ENCODE peak calls at places on chromosome 2, in five cellular contexts. One of them, this sample, is unnamed.

GRCh38 chr2:192072261-192072660 is 122.5 kb downstream of the TMEFF2 start:
- DNase-seq in left ventricle myocardium inferior: no peak
- DNase-seq in posterior cingulate gyrus: no peak
- DNase-seq in activated T-cell treated with anti-CD3 and anti-CD28 coated beads for 4 hours: no peak
- DNase-seq in brain microvascular endothelial cell: no peak
- DNase-seq in this sample: no peak

GRCh38 chr2:197838036-197838435 is 33.6 kb downstream of the PLCL1 start:
- DNase-seq in brain microvascular endothelial cell: peak; percentile 43
- DNase-seq in activated T-cell treated with anti-CD3 and anti-CD28 coated beads for 4 hours: no peak
- DNase-seq in left ventricle myocardium inferior: no peak
- DNase-seq in posterior cingulate gyrus: no peak
- DNase-seq in this sample: no peak

GRCh38 chr2:36088716-36089328 is 266.8 kb upstream of the CRIM1 start:
- DNase-seq in posterior cingulate gyrus: no peak
- DNase-seq in brain microvascular endothelial cell: no peak
- DNase-seq in activated T-cell treated with anti-CD3 and anti-CD28 coated beads for 4 hours: no peak
- DNase-seq in left ventricle myocardium inferior: no peak
- DNase-seq in this sample: no peak

GRCh38 chr2:173264152-173264551 is 90.5 kb upstream of the CDCA7 start:
- DNase-seq in brain microvascular endothelial cell: no peak
- DNase-seq in left ventricle myocardium inferior: no peak
- DNase-seq in activated T-cell treated with anti-CD3 and anti-CD28 coated beads for 4 hours: no peak
- DNase-seq in posterior cingulate gyrus: no peak
- DNase-seq in this sample: no peak

GRCh38 chr2:44744961-44745360 is 196.5 kb upstream of the SIX3 start:
- DNase-seq in posterior cingulate gyrus: no peak
- DNase-seq in brain microvascular endothelial cell: no peak
- DNase-seq in activated T-cell treated with anti-CD3 and anti-CD28 coated beads for 4 hours: no peak
- DNase-seq in left ventricle myocardium inferior: no peak
- DNase-seq in this sample: no peak

GRCh38 chr2:20486571-20486970 is 39.7 kb downstream of the RHOB start:
- DNase-seq in brain microvascular endothelial cell: no peak
- DNase-seq in left ventricle myocardium inferior: no peak
- DNase-seq in activated T-cell treated with anti-CD3 and anti-CD28 coated beads for 4 hours: no peak
- DNase-seq in posterior cingulate gyrus: no peak
- DNase-seq in this sample: no peak

GRCh38 chr2:164014068-164014577 is 278.3 kb upstream of the FIGN start:
- DNase-seq in posterior cingulate gyrus: no peak
- DNase-seq in activated T-cell treated with anti-CD3 and anti-CD28 coated beads for 4 hours: no peak
- DNase-seq in left ventricle myocardium inferior: peak; percentile 26
- DNase-seq in brain microvascular endothelial cell: no peak
- DNase-seq in this sample: no peak

GRCh38 chr2:100756704-100757103 is 63.2 kb upstream of the NPAS2 start:
- DNase-seq in posterior cingulate gyrus: no peak
- DNase-seq in left ventricle myocardium inferior: no peak
- DNase-seq in activated T-cell treated with anti-CD3 and anti-CD28 coated beads for 4 hours: no peak
- DNase-seq in brain microvascular endothelial cell: no peak
- DNase-seq in this sample: no peak

GRCh38 chr2:30631051-30631671 is 176.1 kb downstream of the CAPN13 start:
- DNase-seq in activated T-cell treated with anti-CD3 and anti-CD28 coated beads for 4 hours: no peak
- DNase-seq in brain microvascular endothelial cell: peak; percentile 71
- DNase-seq in posterior cingulate gyrus: no peak
- DNase-seq in left ventricle myocardium inferior: no peak
- DNase-seq in this sample: no peak

GRCh38 chr2:16656784-16657391 is 8.7 kb downstream of the CYRIA start:
- DNase-seq in brain microvascular endothelial cell: peak; percentile 9
- DNase-seq in posterior cingulate gyrus: no peak
- DNase-seq in activated T-cell treated with anti-CD3 and anti-CD28 coated beads for 4 hours: no peak
- DNase-seq in left ventricle myocardium inferior: no peak
- DNase-seq in this sample: peak; percentile 85

GRCh38 chr2:20573611-20574422 is 77.1 kb downstream of the HS1BP3 start:
- DNase-seq in left ventricle myocardium inferior: no peak
- DNase-seq in posterior cingulate gyrus: peak; percentile 34
- DNase-seq in brain microvascular endothelial cell: no peak
- DNase-seq in activated T-cell treated with anti-CD3 and anti-CD28 coated beads for 4 hours: no peak
- DNase-seq in this sample: no peak

GRCh38 chr2:118841828-118842461 is 5.5 kb downstream of the EN1 start:
- DNase-seq in left ventricle myocardium inferior: no peak
- DNase-seq in posterior cingulate gyrus: no peak
- DNase-seq in activated T-cell treated with anti-CD3 and anti-CD28 coated beads for 4 hours: no peak
- DNase-seq in brain microvascular endothelial cell: no peak
- DNase-seq in this sample: no peak

GRCh38 chr2:212330263-212330662 is 208.3 kb downstream of the ERBB4 start:
- DNase-seq in posterior cingulate gyrus: no peak
- DNase-seq in brain microvascular endothelial cell: no peak
- DNase-seq in activated T-cell treated with anti-CD3 and anti-CD28 coated beads for 4 hours: no peak
- DNase-seq in left ventricle myocardium inferior: peak; percentile 16
- DNase-seq in this sample: no peak

GRCh38 chr2:226665306-226665831 is 134.3 kb downstream of the IRS1 start:
- DNase-seq in posterior cingulate gyrus: no peak
- DNase-seq in left ventricle myocardium inferior: no peak
- DNase-seq in activated T-cell treated with anti-CD3 and anti-CD28 coated beads for 4 hours: no peak
- DNase-seq in brain microvascular endothelial cell: no peak
- DNase-seq in this sample: no peak

GRCh38 chr2:196274387-196274809 is 103.0 kb upstream of the STK17B start:
- DNase-seq in left ventricle myocardium inferior: no peak
- DNase-seq in posterior cingulate gyrus: no peak
- DNase-seq in activated T-cell treated with anti-CD3 and anti-CD28 coated beads for 4 hours: no peak
- DNase-seq in brain microvascular endothelial cell: peak; percentile 63
- DNase-seq in this sample: no peak

GRCh38 chr2:128288781-128289180 is 29.9 kb downstream of the HS6ST1 start:
- DNase-seq in brain microvascular endothelial cell: no peak
- DNase-seq in left ventricle myocardium inferior: peak; percentile 7
- DNase-seq in posterior cingulate gyrus: no peak
- DNase-seq in activated T-cell treated with anti-CD3 and anti-CD28 coated beads for 4 hours: no peak
- DNase-seq in this sample: peak; percentile 45

GRCh38 chr2:63029058-63029457 is 21.6 kb upstream of the OTX1 start:
- DNase-seq in left ventricle myocardium inferior: no peak
- DNase-seq in activated T-cell treated with anti-CD3 and anti-CD28 coated beads for 4 hours: no peak
- DNase-seq in brain microvascular endothelial cell: peak; percentile 68
- DNase-seq in posterior cingulate gyrus: no peak
- DNase-seq in this sample: no peak

GRCh38 chr2:105110295-105110829 is 72.5 kb downstream of the MRPS9 start:
- DNase-seq in activated T-cell treated with anti-CD3 and anti-CD28 coated beads for 4 hours: no peak
- DNase-seq in posterior cingulate gyrus: no peak
- DNase-seq in brain microvascular endothelial cell: no peak
- DNase-seq in left ventricle myocardium inferior: no peak
- DNase-seq in this sample: no peak

GRCh38 chr2:60948926-60949579 is 67.7 kb downstream of the REL start:
- DNase-seq in activated T-cell treated with anti-CD3 and anti-CD28 coated beads for 4 hours: no peak
- DNase-seq in posterior cingulate gyrus: no peak
- DNase-seq in left ventricle myocardium inferior: no peak
- DNase-seq in brain microvascular endothelial cell: no peak
- DNase-seq in this sample: no peak

GRCh38 chr2:54465143-54465542 is 9.0 kb downstream of the SPTBN1 start:
- DNase-seq in left ventricle myocardium inferior: no peak
- DNase-seq in posterior cingulate gyrus: no peak
- DNase-seq in activated T-cell treated with anti-CD3 and anti-CD28 coated beads for 4 hours: no peak
- DNase-seq in brain microvascular endothelial cell: no peak
- DNase-seq in this sample: no peak

GRCh38 chr2:150570712-150571111 is 83.2 kb upstream of the RND3 start:
- DNase-seq in posterior cingulate gyrus: no peak
- DNase-seq in left ventricle myocardium inferior: no peak
- DNase-seq in activated T-cell treated with anti-CD3 and anti-CD28 coated beads for 4 hours: no peak
- DNase-seq in brain microvascular endothelial cell: peak; percentile 60
- DNase-seq in this sample: no peak

GRCh38 chr2:67656875-67657274 is 259.7 kb downstream of the ETAA1 start:
- DNase-seq in brain microvascular endothelial cell: no peak
- DNase-seq in left ventricle myocardium inferior: no peak
- DNase-seq in activated T-cell treated with anti-CD3 and anti-CD28 coated beads for 4 hours: no peak
- DNase-seq in posterior cingulate gyrus: no peak
- DNase-seq in this sample: no peak

GRCh38 chr2:64943387-64944150 is 45.6 kb upstream of the SLC1A4 start:
- DNase-seq in left ventricle myocardium inferior: peak; percentile 34
- DNase-seq in posterior cingulate gyrus: peak; percentile 69
- DNase-seq in brain microvascular endothelial cell: no peak
- DNase-seq in activated T-cell treated with anti-CD3 and anti-CD28 coated beads for 4 hours: no peak
- DNase-seq in this sample: peak; percentile 83

GRCh38 chr2:8684885-8685696 is 3.2 kb downstream of the ID2 start:
- DNase-seq in activated T-cell treated with anti-CD3 and anti-CD28 coated beads for 4 hours: peak; percentile 36
- DNase-seq in posterior cingulate gyrus: no peak
- DNase-seq in brain microvascular endothelial cell: no peak
- DNase-seq in left ventricle myocardium inferior: peak; percentile 48
- DNase-seq in this sample: peak; percentile 83

GRCh38 chr2:218898109-218898878 is 17.6 kb downstream of the WNT10A start:
- DNase-seq in posterior cingulate gyrus: no peak
- DNase-seq in brain microvascular endothelial cell: peak; percentile 30
- DNase-seq in left ventricle myocardium inferior: peak; percentile 67
- DNase-seq in activated T-cell treated with anti-CD3 and anti-CD28 coated beads for 4 hours: peak; percentile 77
- DNase-seq in this sample: peak; percentile 79

GRCh38 chr2:197158591-197159550 is 151.7 kb downstream of the ANKRD44 start:
- DNase-seq in left ventricle myocardium inferior: no peak
- DNase-seq in activated T-cell treated with anti-CD3 and anti-CD28 coated beads for 4 hours: no peak
- DNase-seq in posterior cingulate gyrus: no peak
- DNase-seq in brain microvascular endothelial cell: peak; percentile 37
- DNase-seq in this sample: no peak

GRCh38 chr2:888211-888801 is 62.3 kb upstream of the SNTG2 start:
- DNase-seq in activated T-cell treated with anti-CD3 and anti-CD28 coated beads for 4 hours: no peak
- DNase-seq in left ventricle myocardium inferior: no peak
- DNase-seq in brain microvascular endothelial cell: no peak
- DNase-seq in posterior cingulate gyrus: no peak
- DNase-seq in this sample: peak; percentile 68

GRCh38 chr2:9545502-9545901 is 10.1 kb downstream of the ADAM17 start:
- DNase-seq in brain microvascular endothelial cell: no peak
- DNase-seq in activated T-cell treated with anti-CD3 and anti-CD28 coated beads for 4 hours: no peak
- DNase-seq in left ventricle myocardium inferior: no peak
- DNase-seq in posterior cingulate gyrus: no peak
- DNase-seq in this sample: no peak

GRCh38 chr2:45494978-45495293 is 116.1 kb downstream of the SRBD1 start:
- DNase-seq in posterior cingulate gyrus: no peak
- DNase-seq in brain microvascular endothelial cell: no peak
- DNase-seq in activated T-cell treated with anti-CD3 and anti-CD28 coated beads for 4 hours: no peak
- DNase-seq in left ventricle myocardium inferior: no peak
- DNase-seq in this sample: no peak

GRCh38 chr2:26457695-26458364 is 20.1 kb downstream of the OTOF start:
- DNase-seq in left ventricle myocardium inferior: no peak
- DNase-seq in brain microvascular endothelial cell: no peak
- DNase-seq in posterior cingulate gyrus: no peak
- DNase-seq in activated T-cell treated with anti-CD3 and anti-CD28 coated beads for 4 hours: no peak
- DNase-seq in this sample: no peak

GRCh38 chr2:27942612-27943011 is 52.1 kb downstream of the BABAM2 start:
- DNase-seq in posterior cingulate gyrus: no peak
- DNase-seq in brain microvascular endothelial cell: no peak
- DNase-seq in activated T-cell treated with anti-CD3 and anti-CD28 coated beads for 4 hours: no peak
- DNase-seq in left ventricle myocardium inferior: no peak
- DNase-seq in this sample: no peak

GRCh38 chr2:62137431-62137830 is 58.5 kb upstream of the B3GNT2 start:
- DNase-seq in posterior cingulate gyrus: no peak
- DNase-seq in left ventricle myocardium inferior: no peak
- DNase-seq in brain microvascular endothelial cell: no peak
- DNase-seq in activated T-cell treated with anti-CD3 and anti-CD28 coated beads for 4 hours: no peak
- DNase-seq in this sample: no peak

GRCh38 chr2:30301551-30301950 is 70.2 kb downstream of the LBH start:
- DNase-seq in posterior cingulate gyrus: no peak
- DNase-seq in activated T-cell treated with anti-CD3 and anti-CD28 coated beads for 4 hours: no peak
- DNase-seq in brain microvascular endothelial cell: peak; percentile 18
- DNase-seq in left ventricle myocardium inferior: no peak
- DNase-seq in this sample: no peak

GRCh38 chr2:173028671-173029070 is 47.0 kb upstream of the MAP3K20 start:
- DNase-seq in posterior cingulate gyrus: no peak
- DNase-seq in left ventricle myocardium inferior: no peak
- DNase-seq in activated T-cell treated with anti-CD3 and anti-CD28 coated beads for 4 hours: no peak
- DNase-seq in brain microvascular endothelial cell: no peak
- DNase-seq in this sample: no peak

GRCh38 chr2:12884713-12885282 is 168.1 kb downstream of the TRIB2 start:
- DNase-seq in brain microvascular endothelial cell: peak; percentile 85
- DNase-seq in posterior cingulate gyrus: no peak
- DNase-seq in activated T-cell treated with anti-CD3 and anti-CD28 coated beads for 4 hours: no peak
- DNase-seq in left ventricle myocardium inferior: peak; percentile 33
- DNase-seq in this sample: peak; percentile 60

GRCh38 chr2:100877555-100877954 is 57.6 kb downstream of the NPAS2 start:
- DNase-seq in brain microvascular endothelial cell: peak; percentile 70
- DNase-seq in left ventricle myocardium inferior: no peak
- DNase-seq in activated T-cell treated with anti-CD3 and anti-CD28 coated beads for 4 hours: no peak
- DNase-seq in posterior cingulate gyrus: no peak
- DNase-seq in this sample: no peak

GRCh38 chr2:200901459-200902072 is 12.4 kb downstream of the NIF3L1 start:
- DNase-seq in brain microvascular endothelial cell: peak; percentile 94
- DNase-seq in posterior cingulate gyrus: no peak
- DNase-seq in activated T-cell treated with anti-CD3 and anti-CD28 coated beads for 4 hours: peak; percentile 61
- DNase-seq in left ventricle myocardium inferior: no peak
- DNase-seq in this sample: peak; percentile 67

GRCh38 chr2:177665328-177665727 is 272.8 kb downstream of the AGPS start:
- DNase-seq in activated T-cell treated with anti-CD3 and anti-CD28 coated beads for 4 hours: no peak
- DNase-seq in posterior cingulate gyrus: no peak
- DNase-seq in left ventricle myocardium inferior: no peak
- DNase-seq in brain microvascular endothelial cell: no peak
- DNase-seq in this sample: no peak

GRCh38 chr2:109218087-109218791 is 89.2 kb downstream of the SH3RF3 start:
- DNase-seq in activated T-cell treated with anti-CD3 and anti-CD28 coated beads for 4 hours: no peak
- DNase-seq in left ventricle myocardium inferior: no peak
- DNase-seq in brain microvascular endothelial cell: no peak
- DNase-seq in posterior cingulate gyrus: no peak
- DNase-seq in this sample: no peak

GRCh38 chr2:197312186-197312585 is 1.6 kb upstream of the ANKRD44 start:
- DNase-seq in posterior cingulate gyrus: no peak
- DNase-seq in left ventricle myocardium inferior: no peak
- DNase-seq in activated T-cell treated with anti-CD3 and anti-CD28 coated beads for 4 hours: no peak
- DNase-seq in brain microvascular endothelial cell: no peak
- DNase-seq in this sample: no peak

This sample was measured in aorta.